ENCODE peak calls at places on chromosome 15, in five cellular contexts. Z is ovary, X is heart left ventricle, L is H9, Q is heart right ventricle. U is an unnamed sample.

GRCh38 chr15:55744026-55744655 is 1.2 kb upstream of the PRTG start:
- DNase-seq in Z (no peak), X (no peak), L (no peak), Q (no peak), U (no peak)

GRCh38 chr15:75704263-75704615 is 8.4 kb downstream of the CSPG4 start:
- DNase-seq in Z (no peak), X (no peak), L (no peak), Q (no peak), U (no peak)

GRCh38 chr15:100802421-100803157 is 77.0 kb upstream of the ALDH1A3 start:
- DNase-seq in Z (no peak), X (no peak), L (no peak), Q (no peak), U (no peak)

GRCh38 chr15:100116416-100117190 is 225.2 kb downstream of the ADAMTS17 start:
- DNase-seq in Z (peak), X (peak), L (no peak), Q (peak), U (no peak)

GRCh38 chr15:87672309-87672897 is 584.1 kb downstream of the NTRK3 start:
- DNase-seq in Z (no peak), X (no peak), L (peak), Q (peak), U (no peak)

GRCh38 chr15:90020041-90020735 is 19.1 kb downstream of the ZNF710 start:
- DNase-seq in Z (no peak), X (peak), L (no peak), Q (peak), U (no peak)

GRCh38 chr15:64854041-64854440 is 12.3 kb downstream of the PLEKHO2 start:
- DNase-seq in Z (no peak), X (no peak), L (peak), Q (no peak), U (no peak)

GRCh38 chr15:29066310-29066709 is 180.5 kb downstream of the APBA2 start:
- DNase-seq in Z (no peak), X (no peak), L (no peak), Q (no peak), U (no peak)

GRCh38 chr15:60633426-60633968 is 154.6 kb upstream of the ICE2 start:
- DNase-seq in Z (no peak), X (no peak), L (no peak), Q (no peak), U (no peak)

GRCh38 chr15:77409259-77410156 is 10.4 kb downstream of the PEAK1 start:
- DNase-seq in Z (no peak), X (no peak), L (no peak), Q (no peak), U (no peak)

GRCh38 chr15:89751748-89752147 is 699 bp upstream of the MESP1 start:
- DNase-seq in Z (no peak), X (no peak), L (no peak), Q (no peak), U (no peak)

GRCh38 chr15:87907676-87908446 is 348.7 kb downstream of the NTRK3 start:
- DNase-seq in Z (no peak), X (no peak), L (no peak), Q (no peak), U (no peak)

GRCh38 chr15:52208306-52208946 is 17.2 kb upstream of the GNB5 start:
- DNase-seq in Z (peak), X (peak), L (peak), Q (peak), U (no peak)

GRCh38 chr15:71291723-71292122 is 176.5 kb downstream of the THSD4 start:
- DNase-seq in Z (no peak), X (no peak), L (no peak), Q (no peak), U (no peak)

GRCh38 chr15:71951134-71951533 is 140.8 kb downstream of the NR2E3 start:
- DNase-seq in Z (no peak), X (no peak), L (no peak), Q (no peak), U (no peak)

GRCh38 chr15:89112341-89112971 is 24.2 kb downstream of the ABHD2 start:
- DNase-seq in Z (no peak), X (peak), L (no peak), Q (peak), U (peak)

GRCh38 chr15:28267727-28268126 is 54.3 kb downstream of the HERC2 start:
- DNase-seq in Z (no peak), X (no peak), L (no peak), Q (no peak), U (no peak)

GRCh38 chr15:44535509-44536297 is 1.2 kb upstream of the EIF3J start:
- DNase-seq in Z (peak), X (no peak), L (peak), Q (peak), U (no peak)

GRCh38 chr15:70374096-70374495 is 276.4 kb upstream of the TLE3 start:
- DNase-seq in Z (no peak), X (no peak), L (peak), Q (no peak), U (no peak)

GRCh38 chr15:76935620-76936019 is 4.1 kb downstream of the RCN2 start:
- DNase-seq in Z (no peak), X (no peak), L (no peak), Q (no peak), U (no peak)

GRCh38 chr15:88430051-88430450 is 37.1 kb downstream of the MRPL46 start:
- DNase-seq in Z (no peak), X (no peak), L (no peak), Q (no peak), U (no peak)

GRCh38 chr15:100429116-100429728 is 87.4 kb upstream of the ADAMTS17 start:
- DNase-seq in Z (peak), X (peak), L (no peak), Q (no peak), U (no peak)

GRCh38 chr15:42490246-42490742 is 647 bp downstream of the ZNF106 start:
- DNase-seq in Z (no peak), X (no peak), L (no peak), Q (no peak), U (no peak)

GRCh38 chr15:53589526-53590057 is 169.9 kb downstream of the WDR72 start:
- DNase-seq in Z (no peak), X (no peak), L (no peak), Q (no peak), U (no peak)

GRCh38 chr15:78102741-78103140 is 10.4 kb downstream of the SH2D7 start:
- DNase-seq in Z (no peak), X (peak), L (no peak), Q (no peak), U (no peak)

GRCh38 chr15:78325092-78325843 is 14.9 kb upstream of the CRABP1 start:
- DNase-seq in Z (no peak), X (no peak), L (no peak), Q (peak), U (no peak)

GRCh38 chr15:88717342-88718017 is 78.7 kb downstream of the ISG20 start:
- DNase-seq in Z (no peak), X (no peak), L (no peak), Q (no peak), U (no peak)

GRCh38 chr15:58551764-58552504 is 120.1 kb downstream of the LIPC start:
- DNase-seq in Z (peak), X (no peak), L (no peak), Q (no peak), U (peak)

GRCh38 chr15:86973284-86973844 is 893.7 kb downstream of the AGBL1 start:
- DNase-seq in Z (no peak), X (no peak), L (no peak), Q (no peak), U (no peak)

GRCh38 chr15:70526974-70527325 is 236.4 kb downstream of the UACA start:
- DNase-seq in Z (no peak), X (no peak), L (no peak), Q (no peak), U (no peak)

GRCh38 chr15:96332854-96333193 is 2.3 kb downstream of the NR2F2 start:
- DNase-seq in Z (no peak), X (no peak), L (no peak), Q (no peak), U (no peak)

GRCh38 chr15:31393441-31394091 is 66.9 kb downstream of the KLF13 start:
- DNase-seq in Z (no peak), X (no peak), L (no peak), Q (no peak), U (no peak)

GRCh38 chr15:72358532-72359180 is 17.2 kb downstream of the HEXA start:
- DNase-seq in Z (no peak), X (peak), L (no peak), Q (peak), U (no peak)

GRCh38 chr15:39667382-39668127 is 86.7 kb downstream of the THBS1 start:
- DNase-seq in Z (no peak), X (no peak), L (no peak), Q (no peak), U (no peak)
- H3K27ac ChIP-seq in Z (no peak), X (no peak), L (no peak), Q (no peak), U (no peak)

GRCh38 chr15:82570721-82571519 is 30.7 kb upstream of the RPS17 start:
- DNase-seq in Z (peak), X (no peak), L (peak), Q (no peak), U (no peak)
- H3K27ac ChIP-seq in Z (peak), X (no peak), L (no peak), Q (peak), U (peak)

DNA sequence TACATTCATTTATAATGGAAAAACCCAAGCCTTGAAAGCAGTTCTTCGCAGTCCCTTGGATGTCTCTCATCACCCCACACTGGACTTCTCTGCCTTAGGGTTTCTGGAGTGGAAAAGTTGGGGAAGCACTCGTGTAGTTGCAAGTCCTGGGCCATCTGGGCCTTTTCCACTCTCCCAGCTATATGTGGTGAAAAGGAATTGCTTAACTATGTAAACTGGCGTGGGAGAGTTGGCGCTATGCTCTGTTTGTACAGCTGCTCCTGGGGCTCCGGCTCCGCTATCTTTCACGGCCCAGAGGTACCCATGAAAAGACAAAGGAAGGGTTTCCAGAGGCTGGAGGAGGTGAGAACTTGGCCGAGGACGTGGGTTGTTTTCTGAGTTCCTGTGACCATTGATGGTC is 81.1 kb upstream of the MYZAP start:
- DNase-seq in Z (no peak), X (peak), L (no peak), Q (peak), U (no peak)
- H3K27ac ChIP-seq in Z (no peak), X (no peak), L (no peak), Q (peak), U (no peak)

GRCh38 chr15:67194171-67195114 is 60.0 kb downstream of the AAGAB start:
- DNase-seq in Z (peak), X (peak), L (no peak), Q (no peak), U (no peak)
- H3K27ac ChIP-seq in Z (peak), X (peak), L (no peak), Q (peak), U (no peak)

GRCh38 chr15:36680751-36681150 is 101.3 kb downstream of the CDIN1 start:
- DNase-seq in Z (no peak), X (no peak), L (no peak), Q (no peak), U (no peak)

GRCh38 chr15:36671017-36671416 is 91.6 kb downstream of the CDIN1 start:
- DNase-seq in Z (no peak), X (no peak), L (no peak), Q (no peak), U (no peak)

GRCh38 chr15:36678308-36678707 is 98.9 kb downstream of the CDIN1 start:
- DNase-seq in Z (no peak), X (no peak), L (no peak), Q (no peak), U (no peak)

DNA sequence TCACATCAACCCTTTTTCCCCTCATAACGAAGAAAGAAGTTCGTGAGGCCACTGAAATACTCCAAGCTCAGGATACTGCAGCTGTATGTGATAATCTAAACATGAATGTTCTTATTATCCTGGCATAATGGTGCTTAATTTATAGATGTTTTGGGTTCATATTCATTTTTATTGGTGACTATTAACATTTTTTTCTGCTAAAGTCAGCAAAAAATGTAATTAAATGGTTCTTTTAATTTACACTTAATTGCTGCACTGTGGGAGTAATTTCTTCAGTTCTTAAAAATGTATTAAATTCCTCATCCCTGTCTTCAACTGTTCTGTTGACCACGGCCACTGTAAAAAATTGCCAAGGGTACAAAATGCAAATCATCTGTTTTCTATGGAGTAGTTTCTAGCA is 95.6 kb downstream of the CDIN1 start:
- DNase-seq in Z (no peak), X (no peak), L (no peak), Q (no peak), U (no peak)
- H3K27ac ChIP-seq in Z (no peak), X (no peak), L (no peak), Q (no peak), U (no peak)